ENCODE peak calls at places on chromosomes 2 and 18, in five cellular contexts. Y, D, B, N and C are unnamed samples.

GRCh38 chr2:181785677-181786344 is 105.5 kb upstream of the NEUROD1 start:
- DNase-seq in N (no peak), B (no peak), D (no peak), Y (no peak), C (peak)

GRCh38 chr2:2123259-2123658 is 207.8 kb downstream of the MYT1L start:
- DNase-seq in B (no peak), N (no peak), Y (no peak), D (no peak), C (no peak)

GRCh38 chr2:136765736-136766323 is 485 bp downstream of the THSD7B start:
- DNase-seq in N (no peak), D (peak), B (no peak), Y (no peak), C (peak)

GRCh38 chr2:225318440-225318839 is 81.1 kb upstream of the NYAP2 start:
- DNase-seq in N (no peak), B (no peak), Y (no peak), D (no peak), C (no peak)

GRCh38 chr2:195805283-195805976 is 148.4 kb downstream of the SLC39A10 start:
- DNase-seq in N (no peak), D (no peak), Y (no peak), B (no peak), C (no peak)

GRCh38 chr18:59960272-59960671 is 60.5 kb downstream of the PMAIP1 start:
- DNase-seq in B (no peak), D (no peak), Y (no peak), N (no peak), C (no peak)

GRCh38 chr2:121173112-121173511 is 111.9 kb downstream of the TFCP2L1 start:
- DNase-seq in B (no peak), Y (no peak), D (no peak), N (no peak), C (peak)

GRCh38 chr2:214543386-214543955 is 132.6 kb downstream of the VWC2L start:
- DNase-seq in D (no peak), B (no peak), N (no peak), Y (no peak), C (peak)

GRCh38 chr2:85445316-85446295 is 27.1 kb downstream of the SH2D6 start:
- DNase-seq in D (no peak), Y (no peak), N (peak), B (no peak), C (no peak)

GRCh38 chr2:196422361-196422760 is 217.2 kb upstream of the CCDC150 start:
- DNase-seq in N (no peak), D (no peak), B (no peak), Y (no peak), C (no peak)

GRCh38 chr2:61995515-61995914 is 90.0 kb downstream of the COMMD1 start:
- DNase-seq in B (no peak), N (no peak), Y (no peak), D (no peak), C (no peak)

GRCh38 chr2:128499367-128500135 is 180.9 kb upstream of the HS6ST1 start:
- DNase-seq in Y (no peak), B (no peak), N (no peak), D (peak), C (no peak)

GRCh38 chr2:224938670-224939309 is 103.5 kb downstream of the DOCK10 start:
- DNase-seq in Y (no peak), N (peak), D (no peak), B (no peak), C (no peak)

GRCh38 chr2:157786663-157787363 is 89.3 kb downstream of the ACVR1 start:
- DNase-seq in Y (no peak), N (no peak), B (no peak), D (no peak), C (no peak)

GRCh38 chr2:27442981-27443323 is 771 bp downstream of the KRTCAP3 start:
- DNase-seq in Y (no peak), D (no peak), B (no peak), N (no peak), C (peak)

GRCh38 chr2:46487667-46488333 is 8.4 kb downstream of the TMEM247 start:
- DNase-seq in N (peak), D (no peak), Y (no peak), B (no peak), C (peak)

GRCh38 chr18:48364146-48364545 is 45.0 kb downstream of the ZBTB7C start:
- DNase-seq in Y (no peak), B (no peak), D (no peak), N (no peak), C (no peak)

GRCh38 chr2:36478999-36479398 is 119.0 kb downstream of the FEZ2 start:
- DNase-seq in Y (no peak), N (no peak), D (no peak), B (no peak), C (no peak)

GRCh38 chr18:74493689-74494088 is 2.5 kb upstream of the CNDP2 start:
- DNase-seq in Y (peak), N (no peak), B (no peak), D (peak), C (peak)

GRCh38 chr2:36611316-36611990 is 13.5 kb upstream of the FEZ2 start:
- DNase-seq in D (no peak), Y (no peak), N (no peak), B (no peak), C (no peak)

GRCh38 chr2:31785876-31786275 is 205.1 kb upstream of the SRD5A2 start:
- DNase-seq in B (no peak), N (no peak), Y (no peak), D (no peak), C (no peak)

GRCh38 chr2:100321881-100322820 is at the start of gene LONRF2:
- DNase-seq in Y (no peak), B (no peak), D (peak), N (peak), C (peak)

GRCh38 chr2:40210968-40211353 is 240.9 kb downstream of the SLC8A1 start:
- DNase-seq in D (no peak), B (no peak), N (no peak), Y (peak), C (no peak)

GRCh38 chr2:116023026-116023425 is 1580.6 kb downstream of the DPP10 start:
- DNase-seq in B (no peak), N (no peak), Y (no peak), D (no peak), C (no peak)

GRCh38 chr2:10620481-10620880 is 69.3 kb downstream of the NOL10 start:
- DNase-seq in N (no peak), B (no peak), D (no peak), Y (no peak), C (peak)

GRCh38 chr2:149002891-149003740 is 35.4 kb upstream of the LYPD6B start:
- DNase-seq in N (no peak), B (no peak), D (no peak), Y (no peak), C (no peak)

GRCh38 chr2:207883002-207883780 is 113.5 kb upstream of the FZD5 start:
- DNase-seq in D (no peak), Y (peak), N (no peak), B (no peak), C (no peak)

GRCh38 chr2:85867121-85867520 is 21.7 kb downstream of the ST3GAL5 start:
- DNase-seq in N (no peak), Y (no peak), B (no peak), D (no peak), C (no peak)